ENCODE peak calls at places on chromosomes 3 and 15, in six cellular contexts. One of them, this sample, is unnamed.

GRCh38 chr3:10526366-10526765 is 21.0 kb upstream of the ATP2B2 start:
- DNase-seq in mesendoderm: no peak
- DNase-seq in IMR-90: no peak
- DNase-seq in H1: peak; percentile 33
- DNase-seq in H9: no peak
- DNase-seq in neuronal stem cell: no peak
- DNase-seq in this sample: no peak

GRCh38 chr3:46024131-46024530 is 3.2 kb downstream of the XCR1 start:
- DNase-seq in mesendoderm: no peak
- DNase-seq in H1: no peak
- DNase-seq in IMR-90: no peak
- DNase-seq in neuronal stem cell: no peak
- DNase-seq in H9: no peak
- DNase-seq in this sample: no peak

GRCh38 chr3:69511361-69511760 is 125.5 kb upstream of the FRMD4B start:
- DNase-seq in neuronal stem cell: no peak
- DNase-seq in H9: no peak
- DNase-seq in H1: no peak
- DNase-seq in IMR-90: no peak
- DNase-seq in mesendoderm: no peak
- DNase-seq in this sample: no peak

GRCh38 chr3:184954251-184954650 is 142.3 kb downstream of the VPS8 start:
- DNase-seq in neuronal stem cell: no peak
- DNase-seq in H1: no peak
- DNase-seq in IMR-90: no peak
- DNase-seq in H9: no peak
- DNase-seq in mesendoderm: peak; percentile 3
- DNase-seq in this sample: no peak

GRCh38 chr3:45148921-45149320 is 2.7 kb upstream of the CDCP1 start:
- DNase-seq in IMR-90: no peak
- DNase-seq in H1: no peak
- DNase-seq in mesendoderm: no peak
- DNase-seq in neuronal stem cell: no peak
- DNase-seq in H9: no peak
- DNase-seq in this sample: no peak

GRCh38 chr3:42247576-42248027 is 18.4 kb downstream of the CCK start:
- DNase-seq in IMR-90: peak; percentile 49
- DNase-seq in H1: peak; percentile 84
- DNase-seq in neuronal stem cell: peak; percentile 77
- DNase-seq in mesendoderm: peak; percentile 68
- DNase-seq in H9: peak; percentile 65
- DNase-seq in this sample: peak; percentile 64

GRCh38 chr15:22808240-22808639 is 21.8 kb downstream of the NIPA1 start:
- DNase-seq in H9: no peak
- DNase-seq in IMR-90: no peak
- DNase-seq in H1: no peak
- DNase-seq in neuronal stem cell: no peak
- DNase-seq in mesendoderm: no peak
- DNase-seq in this sample: no peak

GRCh38 chr15:79132770-79133169 is 42.2 kb upstream of the RASGRF1 start:
- DNase-seq in neuronal stem cell: no peak
- DNase-seq in IMR-90: no peak
- DNase-seq in H1: no peak
- DNase-seq in mesendoderm: no peak
- DNase-seq in H9: no peak
- DNase-seq in this sample: no peak

GRCh38 chr3:72380193-72380592 is 468.1 kb downstream of the SHQ1 start:
- DNase-seq in H1: no peak
- DNase-seq in IMR-90: peak; percentile 47
- DNase-seq in neuronal stem cell: no peak
- DNase-seq in H9: no peak
- DNase-seq in mesendoderm: no peak
- DNase-seq in this sample: peak; percentile 62

GRCh38 chr15:38036790-38037338 is 102.4 kb downstream of the TMCO5A start:
- DNase-seq in mesendoderm: peak; percentile 22
- DNase-seq in IMR-90: no peak
- DNase-seq in H1: no peak
- DNase-seq in neuronal stem cell: no peak
- DNase-seq in H9: no peak
- DNase-seq in this sample: no peak

GRCh38 chr3:75192065-75192658 is 472.0 kb upstream of the FRG2C start:
- DNase-seq in mesendoderm: peak; percentile 65
- DNase-seq in neuronal stem cell: peak; percentile 17
- DNase-seq in H9: peak; percentile 60
- DNase-seq in H1: peak; percentile 82
- DNase-seq in IMR-90: peak; percentile 36
- DNase-seq in this sample: peak; percentile 34

GRCh38 chr15:62896969-62897486 is 145.5 kb upstream of the TPM1 start:
- DNase-seq in IMR-90: peak; percentile 99
- DNase-seq in mesendoderm: peak; percentile 39
- DNase-seq in H9: no peak
- DNase-seq in neuronal stem cell: peak; percentile 36
- DNase-seq in H1: no peak
- DNase-seq in this sample: peak; percentile 99

GRCh38 chr3:51675201-51675611 is 4.2 kb downstream of the TEX264 start:
- DNase-seq in H9: no peak
- DNase-seq in neuronal stem cell: no peak
- DNase-seq in mesendoderm: no peak
- DNase-seq in H1: no peak
- DNase-seq in IMR-90: peak; percentile 60
- DNase-seq in this sample: no peak

GRCh38 chr15:76840830-76841460 is 64.2 kb downstream of the SCAPER start:
- DNase-seq in H9: no peak
- DNase-seq in mesendoderm: peak; percentile 27
- DNase-seq in H1: no peak
- DNase-seq in IMR-90: peak; percentile 64
- DNase-seq in neuronal stem cell: no peak
- DNase-seq in this sample: peak; percentile 48

GRCh38 chr3:131036986-131037385 is 10.3 kb downstream of the NEK11 start:
- DNase-seq in H9: no peak
- DNase-seq in H1: no peak
- DNase-seq in mesendoderm: no peak
- DNase-seq in IMR-90: no peak
- DNase-seq in neuronal stem cell: no peak
- DNase-seq in this sample: no peak

GRCh38 chr3:177602601-177603136 is 405.4 kb upstream of the TBL1XR1 start:
- DNase-seq in IMR-90: peak; percentile 31
- DNase-seq in neuronal stem cell: no peak
- DNase-seq in H1: no peak
- DNase-seq in mesendoderm: no peak
- DNase-seq in H9: no peak
- DNase-seq in this sample: peak; percentile 41

GRCh38 chr3:117871934-117872333 is 1162.4 kb downstream of the TUSC7 start:
- DNase-seq in IMR-90: peak; percentile 30
- DNase-seq in mesendoderm: no peak
- DNase-seq in H1: no peak
- DNase-seq in neuronal stem cell: no peak
- DNase-seq in H9: no peak
- DNase-seq in this sample: no peak

GRCh38 chr15:56877591-56877990 is 40.9 kb upstream of the TCF12 start:
- DNase-seq in H1: no peak
- DNase-seq in mesendoderm: no peak
- DNase-seq in H9: no peak
- DNase-seq in neuronal stem cell: no peak
- DNase-seq in IMR-90: no peak
- DNase-seq in this sample: no peak

GRCh38 chr15:77118787-77119410 is 48.0 kb upstream of the TSPAN3 start:
- DNase-seq in IMR-90: peak; percentile 80
- DNase-seq in H1: no peak
- DNase-seq in H9: no peak
- DNase-seq in mesendoderm: peak; percentile 46
- DNase-seq in neuronal stem cell: no peak
- DNase-seq in this sample: peak; percentile 76

GRCh38 chr15:22939051-22939450 is 41.1 kb downstream of the CYFIP1 start:
- DNase-seq in H9: no peak
- DNase-seq in mesendoderm: no peak
- DNase-seq in neuronal stem cell: no peak
- DNase-seq in H1: no peak
- DNase-seq in IMR-90: no peak
- DNase-seq in this sample: no peak

GRCh38 chr15:96416218-96416933 is 85.9 kb downstream of the NR2F2 start:
- DNase-seq in H9: peak; percentile 61
- DNase-seq in IMR-90: no peak
- DNase-seq in neuronal stem cell: no peak
- DNase-seq in mesendoderm: peak; percentile 48
- DNase-seq in H1: peak; percentile 74
- DNase-seq in this sample: no peak

GRCh38 chr3:167163580-167163979 is 216.5 kb downstream of the ZBBX start:
- DNase-seq in mesendoderm: no peak
- DNase-seq in H9: no peak
- DNase-seq in H1: no peak
- DNase-seq in neuronal stem cell: no peak
- DNase-seq in IMR-90: no peak
- DNase-seq in this sample: no peak

GRCh38 chr3:14228611-14229470 is 50.2 kb downstream of the LSM3 start:
- DNase-seq in mesendoderm: no peak
- DNase-seq in H9: no peak
- DNase-seq in IMR-90: no peak
- DNase-seq in H1: no peak
- DNase-seq in neuronal stem cell: no peak
- DNase-seq in this sample: no peak
- H3K79me1 ChIP-seq in mesendoderm: no peaks in the 10 kb centered on the region
- H3K79me1 ChIP-seq in H9: no peaks in the 10 kb centered on the region
- H3K79me1 ChIP-seq in IMR-90: no peaks in the 10 kb centered on the region
- H3K79me1 ChIP-seq in H1: no peaks in the 10 kb centered on the region
- H3K79me1 ChIP-seq in neuronal stem cell: peaks cover 4% of the 10 kb centered on the region
- H3K79me1 ChIP-seq in this sample: no peaks in the 10 kb centered on the region

DNA sequence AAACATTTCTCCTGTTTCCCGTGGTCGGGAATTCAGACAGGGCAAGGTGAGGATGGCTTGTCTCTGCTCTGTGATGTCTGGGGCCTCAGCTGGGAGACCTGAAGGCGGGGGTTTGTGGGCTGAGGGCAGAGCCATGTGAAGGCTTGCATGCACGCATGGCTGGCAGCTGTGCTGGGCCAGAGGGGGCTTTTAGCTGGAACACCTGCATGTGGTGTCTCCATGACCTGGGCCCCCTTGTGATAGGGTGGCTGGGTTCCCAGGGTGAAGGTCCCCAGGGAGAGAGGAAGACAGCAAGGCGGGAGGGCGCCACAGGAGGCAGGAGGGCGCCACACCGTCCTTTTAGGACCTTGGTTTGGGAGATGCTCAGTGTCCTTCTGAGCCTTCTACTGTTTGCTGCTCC is 101.6 kb upstream of the PRR23E start:
- DNase-seq in H9: no peak
- DNase-seq in mesendoderm: no peak
- DNase-seq in neuronal stem cell: no peak
- DNase-seq in H1: no peak
- DNase-seq in IMR-90: no peak
- DNase-seq in this sample: no peak
- H3K27ac ChIP-seq in H9: no peak overlapping the region
- H3K27ac ChIP-seq in mesendoderm: no peak overlapping the region
- H3K27ac ChIP-seq in neuronal stem cell: no peak overlapping the region
- H3K27ac ChIP-seq in H1: no peak overlapping the region
- H3K27ac ChIP-seq in IMR-90: no peak overlapping the region
- H3K27ac ChIP-seq in this sample: no peak overlapping the region

GRCh38 chr3:25474000-25474399 is 45.9 kb downstream of the RARB start:
- DNase-seq in IMR-90: no peak
- DNase-seq in mesendoderm: no peak
- DNase-seq in H9: no peak
- DNase-seq in neuronal stem cell: no peak
- DNase-seq in H1: no peak
- DNase-seq in this sample: no peak

GRCh38 chr3:25472747-25473146 is 44.7 kb downstream of the RARB start:
- DNase-seq in mesendoderm: no peak
- DNase-seq in neuronal stem cell: no peak
- DNase-seq in IMR-90: no peak
- DNase-seq in H9: no peak
- DNase-seq in H1: no peak
- DNase-seq in this sample: no peak

GRCh38 chr3:25473246-25473645 is 45.2 kb downstream of the RARB start:
- DNase-seq in IMR-90: no peak
- DNase-seq in H1: no peak
- DNase-seq in mesendoderm: no peak
- DNase-seq in neuronal stem cell: no peak
- DNase-seq in H9: no peak
- DNase-seq in this sample: no peak

GRCh38 chr3:25471081-25471768 is 43.2 kb downstream of the RARB start:
- DNase-seq in neuronal stem cell: no peak
- DNase-seq in mesendoderm: no peak
- DNase-seq in IMR-90: peak; percentile 19
- DNase-seq in H1: no peak
- DNase-seq in H9: no peak
- DNase-seq in this sample: peak; percentile 92

GRCh38 chr3:25472153-25472552 is 44.1 kb downstream of the RARB start:
- DNase-seq in mesendoderm: no peak
- DNase-seq in neuronal stem cell: no peak
- DNase-seq in IMR-90: no peak
- DNase-seq in H1: no peak
- DNase-seq in H9: no peak
- DNase-seq in this sample: no peak
- H2BK15ac ChIP-seq in mesendoderm: no peak overlapping the region
- H2BK15ac ChIP-seq in neuronal stem cell: no peak overlapping the region
- H2BK15ac ChIP-seq in IMR-90: no peak overlapping the region
- H2BK15ac ChIP-seq in H1: no peak overlapping the region
- H2BK15ac ChIP-seq in H9: no peak overlapping the region
- H2BK15ac ChIP-seq in this sample: peak overlapping the region; percentile 83

GRCh38 chr15:34799825-34800168 is 4.4 kb upstream of the ACTC1 start:
- DNase-seq in mesendoderm: no peak
- DNase-seq in H9: no peak
- DNase-seq in neuronal stem cell: no peak
- DNase-seq in H1: no peak
- DNase-seq in IMR-90: no peak
- DNase-seq in this sample: no peak
- H3K79me1 ChIP-seq in mesendoderm: no peaks in the 10 kb centered on the region
- H3K79me1 ChIP-seq in H9: no peaks in the 10 kb centered on the region
- H3K79me1 ChIP-seq in neuronal stem cell: no peaks in the 10 kb centered on the region
- H3K79me1 ChIP-seq in H1: no peaks in the 10 kb centered on the region
- H3K79me1 ChIP-seq in IMR-90: no peaks in the 10 kb centered on the region
- H3K79me1 ChIP-seq in this sample: no peaks in the 10 kb centered on the region

This sample was measured in mesenchymal stem cell.